ENCODE peak calls at places on chromosomes 13 and 19, in four cellular contexts. One of them, this sample, is unnamed.

GRCh38 chr13:31485651-31486051 is 253.7 kb upstream of the RXFP2 start:
- DNase-seq in tibial artery: no peak
- DNase-seq in effector memory CD4-positive, alpha-beta T cell: no peak
- DNase-seq in aorta: no peak
- DNase-seq in this sample: no peak

GRCh38 chr19:49455729-49456128 is 2.7 kb downstream of the ALDH16A1 start:
- DNase-seq in effector memory CD4-positive, alpha-beta T cell: no peak
- DNase-seq in tibial artery: no peak
- DNase-seq in aorta: no peak
- DNase-seq in this sample: no peak

GRCh38 chr13:111638233-111638632 is 317.8 kb downstream of the TEX29 start:
- DNase-seq in effector memory CD4-positive, alpha-beta T cell: no peak
- DNase-seq in aorta: no peak
- DNase-seq in tibial artery: no peak
- DNase-seq in this sample: no peak

GRCh38 chr19:10155834-10156233 is 36.1 kb upstream of the EIF3G start:
- DNase-seq in aorta: no peak
- DNase-seq in effector memory CD4-positive, alpha-beta T cell: no peak
- DNase-seq in tibial artery: no peak
- DNase-seq in this sample: peak

GRCh38 chr19:18211683-18212082 is 7.8 kb upstream of the RAB3A start:
- DNase-seq in aorta: no peak
- DNase-seq in tibial artery: no peak
- DNase-seq in effector memory CD4-positive, alpha-beta T cell: no peak
- DNase-seq in this sample: no peak

GRCh38 chr13:21011378-21011777 is 50.0 kb downstream of the LATS2 start:
- DNase-seq in tibial artery: no peak
- DNase-seq in aorta: no peak
- DNase-seq in effector memory CD4-positive, alpha-beta T cell: no peak
- DNase-seq in this sample: no peak

GRCh38 chr13:112783946-112784500 is 94.2 kb downstream of the ATP11A start:
- DNase-seq in effector memory CD4-positive, alpha-beta T cell: no peak
- DNase-seq in aorta: no peak
- DNase-seq in tibial artery: peak
- DNase-seq in this sample: peak

GRCh38 chr19:56159009-56159501 is 16.8 kb upstream of the GALP start:
- DNase-seq in effector memory CD4-positive, alpha-beta T cell: no peak
- DNase-seq in aorta: no peak
- DNase-seq in tibial artery: no peak
- DNase-seq in this sample: no peak

GRCh38 chr13:45419945-45420344 is 1.8 kb upstream of the SLC25A30 start:
- DNase-seq in effector memory CD4-positive, alpha-beta T cell: no peak
- DNase-seq in tibial artery: no peak
- DNase-seq in aorta: no peak
- DNase-seq in this sample: no peak

GRCh38 chr19:41813911-41814310 is 17.5 kb downstream of the CEACAM3 start:
- DNase-seq in tibial artery: no peak
- DNase-seq in effector memory CD4-positive, alpha-beta T cell: no peak
- DNase-seq in aorta: peak
- DNase-seq in this sample: no peak

GRCh38 chr19:10321417-10321797 is 5.6 kb upstream of the FDX2 start:
- DNase-seq in effector memory CD4-positive, alpha-beta T cell: no peak
- DNase-seq in aorta: no peak
- DNase-seq in tibial artery: no peak
- DNase-seq in this sample: no peak

GRCh38 chr19:9061879-9062278 is 25.0 kb upstream of the OR1M1 start:
- DNase-seq in aorta: no peak
- DNase-seq in effector memory CD4-positive, alpha-beta T cell: no peak
- DNase-seq in tibial artery: no peak
- DNase-seq in this sample: no peak

GRCh38 chr13:83184819-83185218 is 697.5 kb downstream of the SLITRK1 start:
- DNase-seq in tibial artery: no peak
- DNase-seq in effector memory CD4-positive, alpha-beta T cell: no peak
- DNase-seq in aorta: no peak
- DNase-seq in this sample: no peak

GRCh38 chr19:13382633-13382938 is 123.7 kb downstream of the CACNA1A start:
- DNase-seq in effector memory CD4-positive, alpha-beta T cell: no peak
- DNase-seq in tibial artery: no peak
- DNase-seq in aorta: no peak
- DNase-seq in this sample: no peak

GRCh38 chr19:3697094-3697493 is 3.2 kb downstream of the PIP5K1C start:
- DNase-seq in aorta: peak
- DNase-seq in tibial artery: no peak
- DNase-seq in effector memory CD4-positive, alpha-beta T cell: no peak
- DNase-seq in this sample: no peak

GRCh38 chr19:14519860-14520407 is 1.7 kb upstream of the DNAJB1 start:
- DNase-seq in effector memory CD4-positive, alpha-beta T cell: no peak
- DNase-seq in tibial artery: no peak
- DNase-seq in aorta: no peak
- DNase-seq in this sample: no peak

GRCh38 chr19:33227242-33227650 is 1.6 kb upstream of the SLC7A10 start:
- DNase-seq in tibial artery: no peak
- DNase-seq in effector memory CD4-positive, alpha-beta T cell: no peak
- DNase-seq in aorta: no peak
- DNase-seq in this sample: peak

GRCh38 chr19:47039239-47039874 is 9.1 kb downstream of the TMEM160 start:
- DNase-seq in tibial artery: no peak
- DNase-seq in effector memory CD4-positive, alpha-beta T cell: no peak
- DNase-seq in aorta: no peak
- DNase-seq in this sample: no peak

GRCh38 chr13:90899411-90899810 is 448.1 kb upstream of the MIR17HG start:
- DNase-seq in effector memory CD4-positive, alpha-beta T cell: no peak
- DNase-seq in tibial artery: no peak
- DNase-seq in aorta: no peak
- DNase-seq in this sample: no peak

GRCh38 chr13:66886248-66886647 is 343.9 kb downstream of the PCDH9 start:
- DNase-seq in effector memory CD4-positive, alpha-beta T cell: no peak
- DNase-seq in tibial artery: no peak
- DNase-seq in aorta: no peak
- DNase-seq in this sample: no peak

GRCh38 chr19:3785464-3785937 is 680 bp downstream of the MATK start:
- DNase-seq in aorta: no peak
- DNase-seq in effector memory CD4-positive, alpha-beta T cell: no peak
- DNase-seq in tibial artery: no peak
- DNase-seq in this sample: peak

GRCh38 chr13:77378662-77379061 is 51.8 kb upstream of the MYCBP2 start:
- DNase-seq in aorta: no peak
- DNase-seq in tibial artery: no peak
- DNase-seq in effector memory CD4-positive, alpha-beta T cell: no peak
- DNase-seq in this sample: no peak

GRCh38 chr19:41409288-41409687 is 11.7 kb downstream of the BCKDHA start:
- DNase-seq in effector memory CD4-positive, alpha-beta T cell: no peak
- DNase-seq in aorta: no peak
- DNase-seq in tibial artery: no peak
- DNase-seq in this sample: peak

GRCh38 chr13:46964789-46965527 is 68.1 kb upstream of the HTR2A start:
- DNase-seq in tibial artery: no peak
- DNase-seq in aorta: no peak
- DNase-seq in effector memory CD4-positive, alpha-beta T cell: no peak
- DNase-seq in this sample: no peak

GRCh38 chr19:38076337-38076736 is 147.7 kb downstream of the DPF1 start:
- DNase-seq in tibial artery: no peak
- DNase-seq in aorta: no peak
- DNase-seq in effector memory CD4-positive, alpha-beta T cell: no peak
- DNase-seq in this sample: no peak

GRCh38 chr13:77751513-77752456 is 54.3 kb downstream of the SLAIN1 start:
- DNase-seq in aorta: no peak
- DNase-seq in effector memory CD4-positive, alpha-beta T cell: peak
- DNase-seq in tibial artery: no peak
- DNase-seq in this sample: no peak

GRCh38 chr19:50657672-50658437 is 8.6 kb downstream of the C19orf81 start:
- DNase-seq in aorta: peak
- DNase-seq in tibial artery: peak
- DNase-seq in effector memory CD4-positive, alpha-beta T cell: peak
- DNase-seq in this sample: peak

GRCh38 chr13:95641961-95642621 is 2.4 kb downstream of the DZIP1 start:
- DNase-seq in aorta: peak
- DNase-seq in effector memory CD4-positive, alpha-beta T cell: no peak
- DNase-seq in tibial artery: peak
- DNase-seq in this sample: peak

GRCh38 chr13:27775943-27776342 is 16.3 kb upstream of the GSX1 start:
- DNase-seq in tibial artery: no peak
- DNase-seq in effector memory CD4-positive, alpha-beta T cell: no peak
- DNase-seq in aorta: no peak
- DNase-seq in this sample: no peak

GRCh38 chr13:72839831-72840426 is 58.0 kb downstream of the PIBF1 start:
- DNase-seq in aorta: no peak
- DNase-seq in effector memory CD4-positive, alpha-beta T cell: peak
- DNase-seq in tibial artery: no peak
- DNase-seq in this sample: no peak

GRCh38 chr19:54478677-54479266 is 5.7 kb upstream of the CDC42EP5 start:
- DNase-seq in aorta: peak
- DNase-seq in tibial artery: no peak
- DNase-seq in effector memory CD4-positive, alpha-beta T cell: no peak
- DNase-seq in this sample: no peak

GRCh38 chr19:38196245-38196837 is 27.7 kb downstream of the DPF1 start:
- DNase-seq in aorta: no peak
- DNase-seq in effector memory CD4-positive, alpha-beta T cell: no peak
- DNase-seq in tibial artery: no peak
- DNase-seq in this sample: no peak

GRCh38 chr19:1749373-1750342 is 3.6 kb upstream of the ONECUT3 start:
- DNase-seq in tibial artery: no peak
- DNase-seq in aorta: no peak
- DNase-seq in effector memory CD4-positive, alpha-beta T cell: no peak
- DNase-seq in this sample: peak

GRCh38 chr13:90545070-90545840 is 802.2 kb upstream of the MIR17HG start:
- DNase-seq in aorta: peak
- DNase-seq in tibial artery: no peak
- DNase-seq in effector memory CD4-positive, alpha-beta T cell: no peak
- DNase-seq in this sample: no peak

GRCh38 chr13:50115695-50116094 is 100.5 kb downstream of the KCNRG start:
- DNase-seq in tibial artery: no peak
- DNase-seq in effector memory CD4-positive, alpha-beta T cell: no peak
- DNase-seq in aorta: no peak
- DNase-seq in this sample: no peak
- H3K27ac ChIP-seq in tibial artery: no peak
- H3K27ac ChIP-seq in effector memory CD4-positive, alpha-beta T cell: no peak
- H3K27ac ChIP-seq in aorta: no peak
- H3K27ac ChIP-seq in this sample: no peak

DNA sequence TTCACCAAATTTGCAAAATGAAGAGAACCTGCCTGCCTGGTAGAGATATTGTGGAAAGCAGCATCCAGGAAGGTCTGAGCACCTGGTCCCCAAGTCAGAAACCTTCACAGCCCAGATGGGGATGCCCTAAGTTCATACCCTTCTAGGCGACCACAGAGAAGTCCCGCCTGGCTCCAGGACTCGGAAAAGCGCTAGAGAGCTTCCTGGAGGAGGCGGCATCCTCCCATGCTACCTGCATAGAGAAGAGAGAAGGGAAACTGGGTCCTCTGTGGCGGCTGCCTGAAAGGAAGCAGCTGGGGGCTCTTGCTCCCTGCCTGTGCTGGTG is 22.2 kb upstream of the ZNF30 start:
- DNase-seq in tibial artery: no peak
- DNase-seq in aorta: no peak
- DNase-seq in effector memory CD4-positive, alpha-beta T cell: no peak
- DNase-seq in this sample: no peak
- H3K4me3 ChIP-seq in tibial artery: no peak
- H3K4me3 ChIP-seq in aorta: no peak
- H3K4me3 ChIP-seq in effector memory CD4-positive, alpha-beta T cell: no peak
- H3K4me3 ChIP-seq in this sample: no peak

DNA sequence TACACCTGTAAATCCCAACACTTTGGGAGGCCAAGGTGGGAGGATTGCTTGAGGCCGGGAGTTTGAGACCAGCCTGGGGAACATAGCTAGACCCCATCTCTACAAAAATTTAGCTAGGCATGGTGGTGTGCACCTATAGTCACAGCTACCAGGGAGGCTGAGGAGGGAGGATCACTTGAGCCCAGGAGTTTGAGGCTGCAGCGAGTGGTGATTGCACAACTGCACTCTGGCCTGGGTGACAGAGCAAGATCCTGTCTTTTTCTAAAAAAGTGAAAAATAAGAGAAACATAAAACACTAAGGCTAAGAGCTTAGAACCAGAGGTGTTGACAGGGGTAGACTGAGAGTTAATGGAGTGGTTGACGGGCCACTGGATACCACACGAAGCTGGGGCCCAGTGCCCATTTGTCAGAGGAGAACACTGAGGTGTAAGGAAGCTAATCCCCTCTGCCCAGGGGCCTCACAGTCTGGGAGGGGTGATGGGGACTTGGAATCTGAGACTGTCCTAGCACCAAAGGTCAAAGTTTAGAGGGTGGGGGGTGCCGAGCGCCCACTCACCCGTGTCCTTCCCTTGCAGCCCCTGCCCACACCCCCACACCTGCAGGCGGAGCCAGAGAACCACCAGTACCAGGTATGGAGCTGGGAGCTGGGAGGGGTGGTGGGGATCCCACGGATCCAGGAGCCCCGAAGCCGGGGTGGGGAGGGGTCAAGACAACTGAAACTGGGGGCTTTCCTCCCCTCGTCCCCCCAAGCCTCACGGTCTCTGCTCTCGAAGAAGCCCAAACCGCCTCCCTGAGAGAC is 10.9 kb downstream of the CEACAM19 start:
- DNase-seq in aorta: no peak
- DNase-seq in effector memory CD4-positive, alpha-beta T cell: no peak
- DNase-seq in tibial artery: no peak
- DNase-seq in this sample: no peak
- H3K27ac ChIP-seq in aorta: no peak
- H3K27ac ChIP-seq in effector memory CD4-positive, alpha-beta T cell: no peak
- H3K27ac ChIP-seq in tibial artery: no peak
- H3K27ac ChIP-seq in this sample: peak

GRCh38 chr13:49064459-49064858 is 88.7 kb downstream of the FNDC3A start:
- DNase-seq in tibial artery: no peak
- DNase-seq in aorta: no peak
- DNase-seq in effector memory CD4-positive, alpha-beta T cell: no peak
- DNase-seq in this sample: no peak

GRCh38 chr13:49071341-49071937 is 95.7 kb downstream of the FNDC3A start:
- DNase-seq in effector memory CD4-positive, alpha-beta T cell: no peak
- DNase-seq in tibial artery: no peak
- DNase-seq in aorta: no peak
- DNase-seq in this sample: no peak

GRCh38 chr13:49063526-49063925 is 87.8 kb downstream of the FNDC3A start:
- DNase-seq in effector memory CD4-positive, alpha-beta T cell: no peak
- DNase-seq in aorta: no peak
- DNase-seq in tibial artery: no peak
- DNase-seq in this sample: no peak

GRCh38 chr13:49062297-49062896 is 86.7 kb downstream of the FNDC3A start:
- DNase-seq in effector memory CD4-positive, alpha-beta T cell: no peak
- DNase-seq in aorta: no peak
- DNase-seq in tibial artery: no peak
- DNase-seq in this sample: no peak

GRCh38 chr13:49066856-49067255 is 91.1 kb downstream of the FNDC3A start:
- DNase-seq in aorta: no peak
- DNase-seq in effector memory CD4-positive, alpha-beta T cell: no peak
- DNase-seq in tibial artery: no peak
- DNase-seq in this sample: no peak
- H3K4me3 ChIP-seq in aorta: no peak
- H3K4me3 ChIP-seq in effector memory CD4-positive, alpha-beta T cell: no peak
- H3K4me3 ChIP-seq in tibial artery: no peak
- H3K4me3 ChIP-seq in this sample: no peak

This sample was measured in left lung.